ENCODE peak calls at places on chromosomes 1 and 21, in four cellular contexts. One of them, this sample, is unnamed.

GRCh38 chr1:246724725-246725095 is 501 bp downstream of the SCCPDH start:
- DNase-seq in H1: no peak
- DNase-seq in IMR-90: peak
- DNase-seq in H9: no peak
- DNase-seq in this sample: peak

GRCh38 chr21:32768530-32768929 is 3.0 kb downstream of the PAXBP1 start:
- DNase-seq in H1: no peak
- DNase-seq in IMR-90: peak
- DNase-seq in H9: no peak
- DNase-seq in this sample: no peak

GRCh38 chr1:34870395-34870794 is 10.8 kb upstream of the SMIM12 start:
- DNase-seq in H1: no peak
- DNase-seq in IMR-90: no peak
- DNase-seq in H9: no peak
- DNase-seq in this sample: no peak

GRCh38 chr1:55751776-55752175 is 536.6 kb upstream of the USP24 start:
- DNase-seq in H1: no peak
- DNase-seq in IMR-90: peak
- DNase-seq in H9: no peak
- DNase-seq in this sample: no peak

GRCh38 chr21:45867041-45867630 is 114.4 kb upstream of the COL6A1 start:
- DNase-seq in H1: no peak
- DNase-seq in IMR-90: no peak
- DNase-seq in H9: no peak
- DNase-seq in this sample: no peak

GRCh38 chr1:56564615-56565014 is 14.7 kb downstream of the PLPP3 start:
- DNase-seq in H1: no peak
- DNase-seq in IMR-90: no peak
- DNase-seq in H9: no peak
- DNase-seq in this sample: no peak

GRCh38 chr21:20720623-20721022 is 277.6 kb upstream of the NCAM2 start:
- DNase-seq in H1: no peak
- DNase-seq in IMR-90: no peak
- DNase-seq in H9: no peak
- DNase-seq in this sample: no peak

GRCh38 chr1:108814343-108815125 is 42.4 kb downstream of the AKNAD1 start:
- DNase-seq in H1: no peak
- DNase-seq in IMR-90: peak
- DNase-seq in H9: no peak
- DNase-seq in this sample: no peak

GRCh38 chr1:49104575-49104974 is 327.9 kb upstream of the BEND5 start:
- DNase-seq in H1: no peak
- DNase-seq in IMR-90: no peak
- DNase-seq in H9: no peak
- DNase-seq in this sample: peak

GRCh38 chr1:941027-941587 is 17.4 kb downstream of the SAMD11 start:
- DNase-seq in H1: no peak
- DNase-seq in IMR-90: no peak
- DNase-seq in H9: no peak
- DNase-seq in this sample: no peak

GRCh38 chr1:172498858-172499257 is 34.1 kb upstream of the SUCO start:
- DNase-seq in H1: no peak
- DNase-seq in IMR-90: no peak
- DNase-seq in H9: no peak
- DNase-seq in this sample: no peak

DNA sequence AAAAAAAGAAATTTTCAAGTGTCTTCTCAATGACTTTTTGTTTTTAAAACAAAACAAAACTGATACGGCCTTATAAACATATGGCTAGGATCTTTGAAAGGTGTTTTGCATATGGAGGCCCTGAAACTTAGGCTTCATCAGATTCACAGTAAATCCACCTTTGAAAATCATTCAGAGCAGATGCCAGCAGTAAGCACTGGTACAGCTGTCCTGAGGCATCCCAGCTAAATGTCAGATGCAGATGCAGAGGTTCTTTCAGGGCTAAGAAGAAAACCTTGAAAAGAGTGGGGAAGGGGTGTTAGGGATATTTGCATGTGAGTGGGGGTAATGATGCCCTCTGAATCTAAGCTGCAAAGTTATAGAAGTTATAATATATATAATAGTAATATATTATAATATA is 56.2 kb upstream of the GNG12 start:
- DNase-seq in H1: no peak
- DNase-seq in IMR-90: no peak
- DNase-seq in H9: no peak
- DNase-seq in this sample: no peak
- H3K56ac ChIP-seq in H1: no peak
- H3K56ac ChIP-seq in IMR-90: peak
- H3K56ac ChIP-seq in H9: no peak
- H3K56ac ChIP-seq in this sample: no peak

GRCh38 chr1:92929461-92929860 is 31.8 kb downstream of the DIPK1A start:
- DNase-seq in H1: no peak
- DNase-seq in IMR-90: peak
- DNase-seq in H9: no peak
- DNase-seq in this sample: no peak

GRCh38 chr1:92923664-92924063 is 37.6 kb downstream of the DIPK1A start:
- DNase-seq in H1: no peak
- DNase-seq in IMR-90: no peak
- DNase-seq in H9: no peak
- DNase-seq in this sample: no peak

GRCh38 chr1:92924501-92924900 is 36.8 kb downstream of the DIPK1A start:
- DNase-seq in H1: no peak
- DNase-seq in IMR-90: no peak
- DNase-seq in H9: no peak
- DNase-seq in this sample: peak

GRCh38 chr1:92927870-92928269 is 33.4 kb downstream of the DIPK1A start:
- DNase-seq in H1: no peak
- DNase-seq in IMR-90: no peak
- DNase-seq in H9: no peak
- DNase-seq in this sample: no peak

DNA sequence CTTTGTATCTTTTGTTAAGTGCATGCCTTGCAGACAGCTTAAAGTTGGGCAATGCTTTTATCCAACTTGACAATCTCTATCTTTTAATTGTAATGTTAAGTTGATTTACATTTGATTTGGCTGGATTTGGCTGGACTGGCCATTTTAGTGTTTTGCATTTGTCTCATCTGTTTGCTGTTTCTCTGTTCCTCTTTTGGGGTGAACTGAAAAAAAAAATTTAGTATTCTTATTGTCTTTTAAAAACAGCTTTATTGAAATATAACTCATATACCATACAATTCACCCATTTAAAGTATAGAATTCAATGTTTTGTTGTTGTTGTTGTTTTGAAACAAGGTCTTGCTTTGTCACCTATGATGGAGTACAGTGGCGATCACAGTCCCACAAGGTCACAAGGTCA is 34.4 kb downstream of the DIPK1A start:
- DNase-seq in H1: no peak
- DNase-seq in IMR-90: no peak
- DNase-seq in H9: no peak
- DNase-seq in this sample: no peak
- H3K56ac ChIP-seq in H1: no peak
- H3K56ac ChIP-seq in IMR-90: no peak
- H3K56ac ChIP-seq in H9: no peak
- H3K56ac ChIP-seq in this sample: no peak

GRCh38 chr1:5982868-5983267 is 9.4 kb downstream of the NPHP4 start:
- DNase-seq in H1: no peak
- DNase-seq in IMR-90: no peak
- DNase-seq in H9: no peak
- DNase-seq in this sample: no peak
- H3K56ac ChIP-seq in H1: no peak
- H3K56ac ChIP-seq in IMR-90: no peak
- H3K56ac ChIP-seq in H9: no peak
- H3K56ac ChIP-seq in this sample: no peak

DNA sequence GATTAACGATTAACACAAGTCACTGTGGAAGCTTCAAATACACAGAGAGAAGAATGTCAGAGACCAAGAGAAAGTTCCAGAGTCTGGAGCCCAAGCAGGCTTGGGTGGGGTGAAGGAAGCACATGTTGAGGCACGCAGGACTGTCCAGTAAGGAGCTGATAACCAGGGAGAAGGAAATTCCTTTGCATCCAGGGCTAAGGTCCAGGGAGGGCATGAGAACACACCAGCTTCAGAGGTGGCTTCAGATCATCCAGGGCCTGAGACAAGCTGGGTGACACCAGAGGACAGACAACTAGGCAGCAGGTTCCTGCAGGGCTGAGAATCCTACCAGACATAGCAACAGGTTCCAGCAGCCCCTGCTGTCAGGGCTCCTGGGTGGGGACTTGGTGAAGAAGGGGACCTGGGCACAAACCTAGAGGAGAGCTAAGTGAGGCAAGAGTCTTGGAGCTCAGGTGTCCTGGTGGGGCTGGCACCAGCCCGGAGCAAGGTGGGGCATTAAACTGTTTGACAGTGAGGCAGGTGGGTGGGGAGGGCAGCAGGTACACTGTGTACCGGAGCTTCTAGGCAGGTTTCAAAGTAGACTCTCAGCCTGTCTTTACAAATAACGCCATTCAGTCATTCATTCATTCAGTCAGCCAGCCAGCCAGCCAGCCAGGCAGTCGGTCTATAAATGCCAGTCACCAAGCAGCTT is 2.6 kb upstream of the SPRR1A start:
- DNase-seq in H1: no peak
- DNase-seq in IMR-90: no peak
- DNase-seq in H9: no peak
- DNase-seq in this sample: no peak
- H3K56ac ChIP-seq in H1: no peak
- H3K56ac ChIP-seq in IMR-90: no peak
- H3K56ac ChIP-seq in H9: no peak
- H3K56ac ChIP-seq in this sample: no peak

GRCh38 chr1:54218883-54219687 is 19.1 kb downstream of the MRPL37 start:
- DNase-seq in H1: no peak
- DNase-seq in IMR-90: peak
- DNase-seq in H9: no peak
- DNase-seq in this sample: no peak
- H3K56ac ChIP-seq in H1: no peak
- H3K56ac ChIP-seq in IMR-90: no peak
- H3K56ac ChIP-seq in H9: no peak
- H3K56ac ChIP-seq in this sample: no peak

GRCh38 chr1:93963585-93963984 is 54.4 kb upstream of the GCLM start:
- DNase-seq in H1: no peak
- DNase-seq in IMR-90: no peak
- DNase-seq in H9: no peak
- DNase-seq in this sample: no peak
- H3K56ac ChIP-seq in H1: no peak
- H3K56ac ChIP-seq in IMR-90: no peak
- H3K56ac ChIP-seq in H9: no peak
- H3K56ac ChIP-seq in this sample: no peak

GRCh38 chr1:65003316-65003664 is 36.9 kb upstream of the JAK1 start:
- DNase-seq in H1: no peak
- DNase-seq in IMR-90: no peak
- DNase-seq in H9: no peak
- DNase-seq in this sample: no peak
- H3K56ac ChIP-seq in H1: no peak
- H3K56ac ChIP-seq in IMR-90: peak
- H3K56ac ChIP-seq in H9: no peak
- H3K56ac ChIP-seq in this sample: peak

GRCh38 chr1:52994658-52995057 is 67.4 kb upstream of the PODN start:
- DNase-seq in H1: no peak
- DNase-seq in IMR-90: no peak
- DNase-seq in H9: no peak
- DNase-seq in this sample: no peak
- H3K56ac ChIP-seq in H1: no peak
- H3K56ac ChIP-seq in IMR-90: no peak
- H3K56ac ChIP-seq in H9: no peak
- H3K56ac ChIP-seq in this sample: no peak

GRCh38 chr1:74679811-74680210 is 6.2 kb upstream of the ERICH3 start:
- DNase-seq in H1: no peak
- DNase-seq in IMR-90: no peak
- DNase-seq in H9: no peak
- DNase-seq in this sample: no peak
- H3K56ac ChIP-seq in H1: no peak
- H3K56ac ChIP-seq in IMR-90: no peak
- H3K56ac ChIP-seq in H9: no peak
- H3K56ac ChIP-seq in this sample: no peak

DNA sequence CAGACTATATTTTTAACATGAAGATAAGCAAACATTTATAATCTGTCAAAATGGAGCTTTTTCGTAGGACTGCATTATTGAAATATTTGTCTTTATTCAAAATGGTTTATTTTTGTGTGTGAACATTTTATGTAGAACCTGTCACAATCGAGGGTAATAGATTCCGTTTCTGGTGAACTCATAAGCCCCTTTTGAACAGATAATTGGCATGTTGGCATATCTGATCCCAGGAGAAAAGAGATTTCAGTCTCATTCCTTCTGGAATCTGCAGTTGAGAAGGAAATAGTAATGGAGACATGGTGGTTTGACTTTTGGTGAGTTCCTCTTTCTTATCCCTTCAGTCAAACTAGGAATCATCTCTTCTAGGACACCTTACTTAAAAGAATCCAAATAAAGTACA is 427.9 kb upstream of the B3GALT2 start:
- DNase-seq in H1: no peak
- DNase-seq in IMR-90: no peak
- DNase-seq in H9: no peak
- DNase-seq in this sample: no peak
- H3K56ac ChIP-seq in H1: no peak
- H3K56ac ChIP-seq in IMR-90: no peak
- H3K56ac ChIP-seq in H9: no peak
- H3K56ac ChIP-seq in this sample: no peak